ENCODE peak calls at places on chromosomes 12 and 14, in four cellular contexts. M is stimulated activated CD4-positive, alpha-beta T cell treated with anti-CD3 and anti-CD28 coated beads, TNF-alpha, amount 100 ng/mL, for 1 hour; W is GOT3; T is neural crest cell. V is an unnamed sample.

GRCh38 chr14:36207500-36207899 is 31.0 kb upstream of the PTCSC3 start:
- DNase-seq in M (no peak), W (no peak), T (no peak), V (no peak)

GRCh38 chr12:122789637-122790036 is 15.3 kb downstream of the CCDC62 start:
- DNase-seq in M (no peak), W (no peak), T (no peak), V (no peak)

GRCh38 chr12:42757735-42758134 is 168.2 kb upstream of the PRICKLE1 start:
- DNase-seq in M (no peak), W (no peak), T (no peak), V (no peak)

GRCh38 chr12:131011165-131012079 is 57.7 kb downstream of the ADGRD1 start:
- DNase-seq in M (no peak), W (no peak), T (no peak), V (no peak)

GRCh38 chr12:43290836-43291235 is 261.2 kb downstream of the ADAMTS20 start:
- DNase-seq in M (no peak), W (no peak), T (no peak), V (no peak)

GRCh38 chr14:74510955-74511354 is 17.4 kb downstream of the ISCA2 start:
- DNase-seq in M (no peak), W (no peak), T (no peak), V (no peak)

GRCh38 chr14:42140831-42141279 is 534.2 kb downstream of the LRFN5 start:
- DNase-seq in M (no peak), W (no peak), T (no peak), V (no peak)

GRCh38 chr12:24198070-24198469 is 248.6 kb upstream of the SOX5 start:
- DNase-seq in M (no peak), W (no peak), T (no peak), V (no peak)

GRCh38 chr14:78083837-78084236 is 86.3 kb upstream of the NRXN3 start:
- DNase-seq in M (no peak), W (no peak), T (no peak), V (no peak)

GRCh38 chr12:111431772-111432171 is 26.0 kb downstream of the SH2B3 start:
- DNase-seq in M (no peak), W (no peak), T (no peak), V (no peak)

GRCh38 chr12:52019123-52019770 is 12.5 kb downstream of the TAMALIN start:
- DNase-seq in M (no peak), W (no peak), T (no peak), V (no peak)

GRCh38 chr14:74255281-74255680 is 16.0 kb downstream of the VSX2 start:
- DNase-seq in M (no peak), W (no peak), T (no peak), V (no peak)

GRCh38 chr14:102805454-102805891 is 28.2 kb downstream of the TRAF3 start:
- DNase-seq in M (no peak), W (no peak), T (no peak), V (no peak)

GRCh38 chr12:22459872-22460490 is 84.4 kb downstream of the C2CD5 start:
- DNase-seq in M (no peak), W (no peak), T (no peak), V (no peak)

GRCh38 chr12:92070864-92071445 is 74.7 kb downstream of the BTG1 start:
- DNase-seq in M (no peak), W (no peak), T (no peak), V (no peak)

GRCh38 chr12:39660101-39660500 is 40.5 kb upstream of the ABCD2 start:
- DNase-seq in M (no peak), W (no peak), T (no peak), V (no peak)

GRCh38 chr12:53836119-53836655 is 84.4 kb upstream of the CISTR start:
- DNase-seq in M (no peak), W (no peak), T (no peak), V (no peak)